ENCODE peak calls at places on chromosomes 13 and 19, in eight cellular contexts. One of them, this sample, is unnamed.
A peak's percentile ranks its signal among the peaks of the same experiment; 100 is the strongest.

GRCh38 chr13:48216204-48216711 is 16.7 kb upstream of the ITM2B start:
- DNase-seq in AG04450: no peak
- DNase-seq in A172: no peak
- DNase-seq in activated CD4-positive, CD25-positive, alpha-beta regulatory T cell: no peak
- DNase-seq in activated T-helper 1 cell treated with Interleukin-2 at 50 U/mL for 16 hours: no peak
- DNase-seq in dorsolateral prefrontal cortex: no peak
- DNase-seq in activated gamma-delta T cell treated with anti-CD3 and anti-CD28 coated beads, Interleukin-2, amount 50 U/mL, for 16 hours: no peak
- DNase-seq in esophagus muscularis mucosa: no peak
- DNase-seq in this sample: no peak

GRCh38 chr19:57665261-57665806 is 3.4 kb upstream of the ZSCAN4 start:
- DNase-seq in AG04450: no peak
- DNase-seq in A172: no peak
- DNase-seq in activated CD4-positive, CD25-positive, alpha-beta regulatory T cell: no peak
- DNase-seq in activated T-helper 1 cell treated with Interleukin-2 at 50 U/mL for 16 hours: no peak
- DNase-seq in dorsolateral prefrontal cortex: no peak
- DNase-seq in activated gamma-delta T cell treated with anti-CD3 and anti-CD28 coated beads, Interleukin-2, amount 50 U/mL, for 16 hours: no peak
- DNase-seq in esophagus muscularis mucosa: no peak
- DNase-seq in this sample: no peak

GRCh38 chr19:52034051-52034728 is 6.0 kb upstream of the ZNF614 start:
- DNase-seq in AG04450: no peak
- DNase-seq in A172: no peak
- DNase-seq in activated CD4-positive, CD25-positive, alpha-beta regulatory T cell: no peak
- DNase-seq in activated T-helper 1 cell treated with Interleukin-2 at 50 U/mL for 16 hours: no peak
- DNase-seq in dorsolateral prefrontal cortex: no peak
- DNase-seq in activated gamma-delta T cell treated with anti-CD3 and anti-CD28 coated beads, Interleukin-2, amount 50 U/mL, for 16 hours: no peak
- DNase-seq in esophagus muscularis mucosa: no peak
- DNase-seq in this sample: no peak

GRCh38 chr19:23075031-23075733 is 41.6 kb upstream of the ZNF730 start:
- DNase-seq in AG04450: peak; percentile 41
- DNase-seq in A172: peak; percentile 60
- DNase-seq in activated CD4-positive, CD25-positive, alpha-beta regulatory T cell: no peak
- DNase-seq in activated T-helper 1 cell treated with Interleukin-2 at 50 U/mL for 16 hours: no peak
- DNase-seq in dorsolateral prefrontal cortex: peak; percentile 29
- DNase-seq in activated gamma-delta T cell treated with anti-CD3 and anti-CD28 coated beads, Interleukin-2, amount 50 U/mL, for 16 hours: no peak
- DNase-seq in esophagus muscularis mucosa: no peak
- DNase-seq in this sample: peak; percentile 28

GRCh38 chr19:57438925-57439324 is 3.8 kb downstream of the ZNF749 start:
- DNase-seq in AG04450: no peak
- DNase-seq in A172: no peak
- DNase-seq in activated CD4-positive, CD25-positive, alpha-beta regulatory T cell: no peak
- DNase-seq in activated T-helper 1 cell treated with Interleukin-2 at 50 U/mL for 16 hours: no peak
- DNase-seq in dorsolateral prefrontal cortex: no peak
- DNase-seq in activated gamma-delta T cell treated with anti-CD3 and anti-CD28 coated beads, Interleukin-2, amount 50 U/mL, for 16 hours: no peak
- DNase-seq in esophagus muscularis mucosa: no peak
- DNase-seq in this sample: no peak

GRCh38 chr19:44845286-44845611 is 848 bp upstream of the NECTIN2 start:
- DNase-seq in AG04450: no peak
- DNase-seq in A172: no peak
- DNase-seq in activated CD4-positive, CD25-positive, alpha-beta regulatory T cell: no peak
- DNase-seq in activated T-helper 1 cell treated with Interleukin-2 at 50 U/mL for 16 hours: no peak
- DNase-seq in dorsolateral prefrontal cortex: no peak
- DNase-seq in activated gamma-delta T cell treated with anti-CD3 and anti-CD28 coated beads, Interleukin-2, amount 50 U/mL, for 16 hours: no peak
- DNase-seq in esophagus muscularis mucosa: no peak
- DNase-seq in this sample: no peak

GRCh38 chr19:3725640-3726310 is 17.6 kb downstream of the TJP3 start:
- DNase-seq in AG04450: no peak
- DNase-seq in A172: peak; percentile 48
- DNase-seq in activated CD4-positive, CD25-positive, alpha-beta regulatory T cell: no peak
- DNase-seq in activated T-helper 1 cell treated with Interleukin-2 at 50 U/mL for 16 hours: no peak
- DNase-seq in dorsolateral prefrontal cortex: no peak
- DNase-seq in activated gamma-delta T cell treated with anti-CD3 and anti-CD28 coated beads, Interleukin-2, amount 50 U/mL, for 16 hours: no peak
- DNase-seq in esophagus muscularis mucosa: no peak
- DNase-seq in this sample: no peak

GRCh38 chr13:41418027-41418426 is 39.3 kb upstream of the RGCC start:
- DNase-seq in AG04450: peak; percentile 36
- DNase-seq in A172: no peak
- DNase-seq in activated CD4-positive, CD25-positive, alpha-beta regulatory T cell: no peak
- DNase-seq in activated T-helper 1 cell treated with Interleukin-2 at 50 U/mL for 16 hours: no peak
- DNase-seq in dorsolateral prefrontal cortex: no peak
- DNase-seq in activated gamma-delta T cell treated with anti-CD3 and anti-CD28 coated beads, Interleukin-2, amount 50 U/mL, for 16 hours: no peak
- DNase-seq in esophagus muscularis mucosa: peak; percentile 55
- DNase-seq in this sample: no peak

GRCh38 chr13:114185182-114185971 is 6.3 kb downstream of the CFAP97D2 start:
- DNase-seq in AG04450: no peak
- DNase-seq in A172: no peak
- DNase-seq in activated CD4-positive, CD25-positive, alpha-beta regulatory T cell: no peak
- DNase-seq in activated T-helper 1 cell treated with Interleukin-2 at 50 U/mL for 16 hours: no peak
- DNase-seq in dorsolateral prefrontal cortex: no peak
- DNase-seq in activated gamma-delta T cell treated with anti-CD3 and anti-CD28 coated beads, Interleukin-2, amount 50 U/mL, for 16 hours: no peak
- DNase-seq in esophagus muscularis mucosa: peak; percentile 55
- DNase-seq in this sample: no peak

GRCh38 chr19:41844601-41845000 is at the start of gene LYPD4:
- DNase-seq in AG04450: no peak
- DNase-seq in A172: no peak
- DNase-seq in activated CD4-positive, CD25-positive, alpha-beta regulatory T cell: no peak
- DNase-seq in activated T-helper 1 cell treated with Interleukin-2 at 50 U/mL for 16 hours: no peak
- DNase-seq in dorsolateral prefrontal cortex: no peak
- DNase-seq in activated gamma-delta T cell treated with anti-CD3 and anti-CD28 coated beads, Interleukin-2, amount 50 U/mL, for 16 hours: no peak
- DNase-seq in esophagus muscularis mucosa: no peak
- DNase-seq in this sample: no peak

GRCh38 chr19:24140099-24140498 is 53.1 kb downstream of the ZNF254 start:
- DNase-seq in AG04450: peak; percentile 83
- DNase-seq in A172: peak; percentile 11
- DNase-seq in activated CD4-positive, CD25-positive, alpha-beta regulatory T cell: no peak
- DNase-seq in activated T-helper 1 cell treated with Interleukin-2 at 50 U/mL for 16 hours: no peak
- DNase-seq in dorsolateral prefrontal cortex: no peak
- DNase-seq in activated gamma-delta T cell treated with anti-CD3 and anti-CD28 coated beads, Interleukin-2, amount 50 U/mL, for 16 hours: no peak
- DNase-seq in esophagus muscularis mucosa: no peak
- DNase-seq in this sample: no peak

GRCh38 chr19:5719274-5719960 is 529 bp downstream of the LONP1 start:
- DNase-seq in AG04450: no peak
- DNase-seq in A172: no peak
- DNase-seq in activated CD4-positive, CD25-positive, alpha-beta regulatory T cell: no peak
- DNase-seq in activated T-helper 1 cell treated with Interleukin-2 at 50 U/mL for 16 hours: no peak
- DNase-seq in dorsolateral prefrontal cortex: no peak
- DNase-seq in activated gamma-delta T cell treated with anti-CD3 and anti-CD28 coated beads, Interleukin-2, amount 50 U/mL, for 16 hours: no peak
- DNase-seq in esophagus muscularis mucosa: no peak
- DNase-seq in this sample: no peak

GRCh38 chr19:52992109-52993004 is 21.4 kb upstream of the ERVV-1 start:
- DNase-seq in AG04450: no peak
- DNase-seq in A172: no peak
- DNase-seq in activated CD4-positive, CD25-positive, alpha-beta regulatory T cell: no peak
- DNase-seq in activated T-helper 1 cell treated with Interleukin-2 at 50 U/mL for 16 hours: no peak
- DNase-seq in dorsolateral prefrontal cortex: no peak
- DNase-seq in activated gamma-delta T cell treated with anti-CD3 and anti-CD28 coated beads, Interleukin-2, amount 50 U/mL, for 16 hours: no peak
- DNase-seq in esophagus muscularis mucosa: no peak
- DNase-seq in this sample: peak; percentile 66

GRCh38 chr19:15469513-15470297 is 5.4 kb upstream of the RASAL3 start:
- DNase-seq in AG04450: no peak
- DNase-seq in A172: no peak
- DNase-seq in activated CD4-positive, CD25-positive, alpha-beta regulatory T cell: no peak
- DNase-seq in activated T-helper 1 cell treated with Interleukin-2 at 50 U/mL for 16 hours: no peak
- DNase-seq in dorsolateral prefrontal cortex: no peak
- DNase-seq in activated gamma-delta T cell treated with anti-CD3 and anti-CD28 coated beads, Interleukin-2, amount 50 U/mL, for 16 hours: no peak
- DNase-seq in esophagus muscularis mucosa: no peak
- DNase-seq in this sample: no peak

GRCh38 chr19:7373862-7374261 is 25.1 kb downstream of the ARHGEF18 start:
- DNase-seq in AG04450: no peak
- DNase-seq in A172: peak; percentile 60
- DNase-seq in activated CD4-positive, CD25-positive, alpha-beta regulatory T cell: no peak
- DNase-seq in activated T-helper 1 cell treated with Interleukin-2 at 50 U/mL for 16 hours: no peak
- DNase-seq in dorsolateral prefrontal cortex: no peak
- DNase-seq in activated gamma-delta T cell treated with anti-CD3 and anti-CD28 coated beads, Interleukin-2, amount 50 U/mL, for 16 hours: no peak
- DNase-seq in esophagus muscularis mucosa: no peak
- DNase-seq in this sample: no peak

This sample was measured in cerebellum.